ENCODE peak calls at places on chromosomes 12 and 14, in seven cellular contexts. Z is HuH-7.5; N is fibroblast of pulmonary artery; R is GM04504; J is HT-29; I is activated T-cell treated with anti-CD3 and anti-CD28 coated beads, Interleukin-2, amount 50 U/mL, for 4 hours; T is HTR-8/SVneo. W is an unnamed sample.

GRCh38 chr14:34277191-34277590 is 184.8 kb downstream of the SPTSSA start:
- DNase-seq in Z (no peak), N (no peak), R (no peak), J (no peak), I (no peak), T (no peak), W (no peak)

GRCh38 chr14:90599748-90600507 is 203.1 kb downstream of the CALM1 start:
- DNase-seq in Z (peak), N (peak), R (no peak), J (peak), I (no peak), T (no peak), W (peak)

GRCh38 chr12:127998936-127999467 is 268.0 kb upstream of the TMEM132C start:
- DNase-seq in Z (no peak), N (no peak), R (no peak), J (no peak), I (no peak), T (peak), W (no peak)

GRCh38 chr14:37144729-37145363 is 27.6 kb downstream of the SLC25A21 start:
- DNase-seq in Z (no peak), N (no peak), R (no peak), J (no peak), I (no peak), T (no peak), W (no peak)

GRCh38 chr12:92973614-92974013 is 44.5 kb upstream of the EEA1 start:
- DNase-seq in Z (peak), N (peak), R (peak), J (peak), I (no peak), T (peak), W (no peak)

GRCh38 chr14:80211143-80212024 is at the start of gene DIO2:
- DNase-seq in Z (no peak), N (peak), R (peak), J (no peak), I (no peak), T (no peak), W (no peak)

GRCh38 chr14:91924871-91925726 is 22.4 kb downstream of the FBLN5 start:
- DNase-seq in Z (no peak), N (peak), R (no peak), J (no peak), I (no peak), T (no peak), W (no peak)

GRCh38 chr12:46105735-46106134 is 115.4 kb upstream of the SCAF11 start:
- DNase-seq in Z (no peak), N (no peak), R (no peak), J (no peak), I (no peak), T (no peak), W (no peak)

GRCh38 chr14:99685061-99685995 is 1.2 kb downstream of the CYP46A1 start:
- DNase-seq in Z (no peak), N (no peak), R (no peak), J (no peak), I (no peak), T (no peak), W (no peak)

GRCh38 chr12:130357241-130357640 is 19.6 kb downstream of the PIWIL1 start:
- DNase-seq in Z (no peak), N (no peak), R (no peak), J (no peak), I (no peak), T (no peak), W (no peak)

GRCh38 chr12:52480073-52480472 is 6.5 kb upstream of the KRT6C start:
- DNase-seq in Z (no peak), N (no peak), R (no peak), J (no peak), I (no peak), T (no peak), W (no peak)

GRCh38 chr12:22539055-22539454 is 5.3 kb downstream of the C2CD5 start:
- DNase-seq in Z (no peak), N (no peak), R (no peak), J (no peak), I (no peak), T (no peak), W (no peak)

GRCh38 chr14:76201162-76201561 is 49.4 kb downstream of the GPATCH2L start:
- DNase-seq in Z (no peak), N (peak), R (peak), J (no peak), I (no peak), T (peak), W (peak)

GRCh38 chr12:109264095-109264942 is 44.8 kb downstream of the FOXN4 start:
- DNase-seq in Z (peak), N (peak), R (peak), J (peak), I (no peak), T (peak), W (peak)

GRCh38 chr12:52055781-52056711 is 4.8 kb downstream of the NR4A1 start:
- DNase-seq in Z (no peak), N (peak), R (no peak), J (no peak), I (no peak), T (no peak), W (no peak)

GRCh38 chr12:101671157-101671791 is 26.2 kb upstream of the CHPT1 start:
- DNase-seq in Z (no peak), N (no peak), R (no peak), J (no peak), I (no peak), T (no peak), W (no peak)

GRCh38 chr14:103108749-103109207 is 14.3 kb downstream of the EXOC3L4 start:
- DNase-seq in Z (no peak), N (no peak), R (no peak), J (no peak), I (no peak), T (peak), W (peak)

GRCh38 chr14:69553221-69553620 is 21.4 kb downstream of the CCDC177 start:
- DNase-seq in Z (no peak), N (peak), R (peak), J (no peak), I (no peak), T (no peak), W (no peak)

GRCh38 chr12:107400686-107401447 is 284.7 kb upstream of the PWP1 start:
- DNase-seq in Z (no peak), N (peak), R (no peak), J (no peak), I (no peak), T (no peak), W (no peak)

GRCh38 chr12:54215990-54216579 is 27.3 kb upstream of the SMUG1 start:
- DNase-seq in Z (no peak), N (no peak), R (no peak), J (no peak), I (peak), T (no peak), W (no peak)

GRCh38 chr14:74645244-74645643 is 33.2 kb upstream of the LTBP2 start:
- DNase-seq in Z (no peak), N (peak), R (no peak), J (no peak), I (no peak), T (no peak), W (no peak)

GRCh38 chr12:124744659-124745467 is 118.8 kb downstream of the SCARB1 start:
- DNase-seq in Z (no peak), N (no peak), R (no peak), J (peak), I (no peak), T (no peak), W (peak)

GRCh38 chr12:13208533-13209278 is 12.2 kb downstream of the EMP1 start:
- DNase-seq in Z (no peak), N (peak), R (no peak), J (peak), I (no peak), T (no peak), W (no peak)

GRCh38 chr14:55138091-55138490 is 9.0 kb downstream of the LGALS3 start:
- DNase-seq in Z (no peak), N (no peak), R (no peak), J (no peak), I (no peak), T (no peak), W (no peak)

GRCh38 chr12:22334696-22335290 is at the start of gene ST8SIA1:
- DNase-seq in Z (peak), N (peak), R (no peak), J (no peak), I (peak), T (no peak), W (peak)

GRCh38 chr14:93533864-93534263 is 103.1 kb downstream of the UNC79 start:
- DNase-seq in Z (no peak), N (no peak), R (no peak), J (peak), I (no peak), T (no peak), W (no peak)

GRCh38 chr14:102424923-102425322 is 62.2 kb downstream of the TECPR2 start:
- DNase-seq in Z (no peak), N (no peak), R (no peak), J (no peak), I (no peak), T (no peak), W (no peak)

GRCh38 chr14:100433428-100433814 is 110.3 kb downstream of the SLC25A47 start:
- DNase-seq in Z (no peak), N (no peak), R (no peak), J (no peak), I (no peak), T (no peak), W (no peak)

GRCh38 chr12:2198088-2198501 is 145.3 kb downstream of the CACNA1C start:
- DNase-seq in Z (no peak), N (peak), R (peak), J (peak), I (no peak), T (peak), W (peak)

GRCh38 chr12:121858662-121859572 is at the start of gene HPD:
- DNase-seq in Z (no peak), N (peak), R (peak), J (no peak), I (no peak), T (peak), W (peak)

GRCh38 chr12:7989827-7990491 is 42.6 kb upstream of the FOXJ2 start:
- DNase-seq in Z (no peak), N (peak), R (no peak), J (no peak), I (peak), T (no peak), W (no peak)

GRCh38 chr12:49636574-49636973 is 13.2 kb downstream of the PRPF40B start:
- DNase-seq in Z (no peak), N (no peak), R (no peak), J (no peak), I (no peak), T (no peak), W (no peak)

GRCh38 chr12:52650520-52651081 is 1.4 kb downstream of the KRT2 start:
- DNase-seq in Z (no peak), N (no peak), R (peak), J (no peak), I (no peak), T (no peak), W (no peak)

GRCh38 chr14:78848234-78848820 is 678.2 kb downstream of the NRXN3 start:
- DNase-seq in Z (peak), N (peak), R (peak), J (peak), I (no peak), T (peak), W (peak)

GRCh38 chr14:71607056-71607455 is 325.2 kb upstream of the RGS6 start:
- DNase-seq in Z (no peak), N (no peak), R (no peak), J (no peak), I (no peak), T (no peak), W (no peak)

GRCh38 chr12:65252515-65252914 is 26.0 kb upstream of the MSRB3 start:
- DNase-seq in Z (no peak), N (no peak), R (no peak), J (no peak), I (no peak), T (no peak), W (no peak)

GRCh38 chr14:88272390-88273019 is 50.6 kb downstream of the KCNK10 start:
- DNase-seq in Z (no peak), N (no peak), R (no peak), J (no peak), I (no peak), T (no peak), W (no peak)

GRCh38 chr14:35402323-35403084 is 2.0 kb downstream of the NFKBIA start:
- DNase-seq in Z (no peak), N (peak), R (no peak), J (no peak), I (peak), T (no peak), W (no peak)

GRCh38 chr14:88199882-88200281 is 123.2 kb downstream of the KCNK10 start:
- DNase-seq in Z (no peak), N (no peak), R (no peak), J (no peak), I (no peak), T (no peak), W (no peak)

W was measured in SW480.